ENCODE peak calls at places on chromosomes 3 and 15, in six cellular contexts. P is GM12878, K is H1, W is K562, G is GM12892, O is HepG2. T is an unnamed sample.

GRCh38 chr3:136336329-136337100 is 86.4 kb downstream of the PCCB start:
- DNase-seq in P (no peak), K (no peak), W (no peak), G (no peak), O (no peak), T (no peak)

GRCh38 chr3:40631341-40631995 is 106.7 kb downstream of the ZNF621 start:
- DNase-seq in P (no peak), K (no peak), W (no peak), G (no peak), O (no peak), T (no peak)

GRCh38 chr15:80160570-80161156 is 7.9 kb downstream of the FAH start:
- DNase-seq in P (peak), K (no peak), W (peak), G (peak), O (peak), T (peak)

GRCh38 chr15:63287109-63287508 is 9.7 kb downstream of the APH1B start:
- DNase-seq in P (no peak), K (no peak), W (no peak), G (no peak), O (no peak), T (no peak)

GRCh38 chr15:59741274-59741906 is 52.3 kb upstream of the BNIP2 start:
- DNase-seq in P (no peak), K (no peak), W (peak), G (no peak), O (peak), T (no peak)

GRCh38 chr15:43361313-43361903 is 9.4 kb downstream of the ZSCAN29 start:
- DNase-seq in P (no peak), K (no peak), W (no peak), G (no peak), O (no peak), T (no peak)

GRCh38 chr15:26772588-26773484 is at the start of gene GABRB3:
- DNase-seq in P (no peak), K (no peak), W (no peak), G (no peak), O (no peak), T (no peak)

GRCh38 chr3:188975612-188976314 is 196.0 kb upstream of the TPRG1 start:
- DNase-seq in P (no peak), K (no peak), W (no peak), G (no peak), O (no peak), T (no peak)

GRCh38 chr3:38254872-38255271 is 10.7 kb upstream of the SLC22A13 start:
- DNase-seq in P (no peak), K (no peak), W (no peak), G (no peak), O (no peak), T (no peak)

GRCh38 chr15:98164573-98164972 is 204.1 kb downstream of the ARRDC4 start:
- DNase-seq in P (no peak), K (no peak), W (no peak), G (no peak), O (no peak), T (no peak)

GRCh38 chr3:172513488-172513887 is 9.7 kb downstream of the TNFSF10 start:
- DNase-seq in P (no peak), K (no peak), W (no peak), G (no peak), O (no peak), T (no peak)

GRCh38 chr15:62824111-62824737 is 218.3 kb upstream of the TPM1 start:
- DNase-seq in P (no peak), K (no peak), W (no peak), G (no peak), O (no peak), T (no peak)

GRCh38 chr3:69086133-69086722 is 1.5 kb downstream of the ARL6IP5 start:
- DNase-seq in P (no peak), K (no peak), W (peak), G (no peak), O (peak), T (no peak)

GRCh38 chr3:30496496-30496966 is 109.9 kb upstream of the TGFBR2 start:
- DNase-seq in P (no peak), K (no peak), W (no peak), G (no peak), O (no peak), T (no peak)

GRCh38 chr3:141485578-141486415 is 1.0 kb upstream of the RASA2 start:
- DNase-seq in P (no peak), K (no peak), W (peak), G (no peak), O (peak), T (no peak)

GRCh38 chr3:35707904-35708303 is 68.6 kb downstream of the ARPP21 start:
- DNase-seq in P (no peak), K (no peak), W (no peak), G (no peak), O (no peak), T (no peak)

GRCh38 chr3:23094890-23095462 is 108.2 kb upstream of the UBE2E2 start:
- DNase-seq in P (no peak), K (no peak), W (no peak), G (no peak), O (peak), T (no peak)

GRCh38 chr3:123331006-123331405 is 117.9 kb downstream of the ADCY5 start:
- DNase-seq in P (no peak), K (no peak), W (no peak), G (no peak), O (no peak), T (no peak)

GRCh38 chr15:44763187-44763586 is 26.9 kb downstream of the TRIM69 start:
- DNase-seq in P (no peak), K (no peak), W (no peak), G (no peak), O (no peak), T (no peak)

GRCh38 chr3:127786358-127787070 is 35.8 kb downstream of the MGLL start:
- DNase-seq in P (no peak), K (no peak), W (no peak), G (no peak), O (no peak), T (no peak)

GRCh38 chr3:111012388-111013248 is 59.0 kb upstream of the NECTIN3 start:
- DNase-seq in P (no peak), K (no peak), W (no peak), G (no peak), O (peak), T (no peak)

GRCh38 chr3:56126632-56127031 is 341.6 kb downstream of the ERC2 start:
- DNase-seq in P (no peak), K (no peak), W (no peak), G (no peak), O (no peak), T (no peak)

GRCh38 chr15:64961013-64961412 is 28.7 kb downstream of the SPG21 start:
- DNase-seq in P (no peak), K (no peak), W (no peak), G (no peak), O (no peak), T (no peak)

GRCh38 chr3:7144696-7145308 is 283.9 kb downstream of the GRM7 start:
- DNase-seq in P (no peak), K (peak), W (peak), G (no peak), O (peak), T (no peak)

GRCh38 chr15:62940755-62941361 is 101.7 kb upstream of the TPM1 start:
- DNase-seq in P (no peak), K (no peak), W (no peak), G (no peak), O (no peak), T (no peak)

GRCh38 chr3:15989419-15989818 is 185.1 kb upstream of the GALNT15 start:
- DNase-seq in P (no peak), K (no peak), W (no peak), G (no peak), O (no peak), T (no peak)

GRCh38 chr15:52005748-52006701 is 13.0 kb upstream of the MAPK6 start:
- DNase-seq in P (peak), K (no peak), W (peak), G (no peak), O (peak), T (no peak)

GRCh38 chr3:47661121-47661752 is 82.6 kb upstream of the CSPG5 start:
- DNase-seq in P (no peak), K (no peak), W (peak), G (no peak), O (no peak), T (no peak)

GRCh38 chr3:189625566-189625965 is 5.6 kb upstream of the TP63 start:
- DNase-seq in P (no peak), K (no peak), W (no peak), G (no peak), O (no peak), T (no peak)

GRCh38 chr3:75687323-75687722 is 23.2 kb downstream of the FRG2C start:
- DNase-seq in P (no peak), K (no peak), W (no peak), G (no peak), O (no peak), T (no peak)

GRCh38 chr3:14418259-14418658 is 15.9 kb downstream of the SLC6A6 start:
- DNase-seq in P (no peak), K (no peak), W (no peak), G (no peak), O (no peak), T (no peak)

GRCh38 chr3:170132335-170132734 is 49.2 kb downstream of the PHC3 start:
- DNase-seq in P (no peak), K (no peak), W (peak), G (no peak), O (no peak), T (no peak)

GRCh38 chr3:11118181-11118682 is 36.1 kb upstream of the HRH1 start:
- DNase-seq in P (no peak), K (no peak), W (no peak), G (no peak), O (no peak), T (no peak)

GRCh38 chr3:58045084-58045483 is 36.9 kb downstream of the FLNB start:
- DNase-seq in P (no peak), K (no peak), W (no peak), G (no peak), O (no peak), T (no peak)

GRCh38 chr3:125108833-125109540 is 53.2 kb upstream of the HEG1 start:
- DNase-seq in P (no peak), K (no peak), W (no peak), G (no peak), O (no peak), T (no peak)

GRCh38 chr15:92904832-92905640 is 4.9 kb downstream of the CHD2 start:
- DNase-seq in P (no peak), K (no peak), W (no peak), G (no peak), O (no peak), T (no peak)

GRCh38 chr15:92906038-92906437 is 5.9 kb downstream of the CHD2 start:
- DNase-seq in P (no peak), K (no peak), W (no peak), G (no peak), O (no peak), T (no peak)

GRCh38 chr15:92903588-92903955 is 3.4 kb downstream of the CHD2 start:
- DNase-seq in P (no peak), K (no peak), W (no peak), G (no peak), O (no peak), T (no peak)

GRCh38 chr15:92902723-92903587 is 2.8 kb downstream of the CHD2 start:
- DNase-seq in P (no peak), K (no peak), W (no peak), G (no peak), O (no peak), T (no peak)

GRCh38 chr15:92903956-92904831 is 4.1 kb downstream of the CHD2 start:
- DNase-seq in P (peak), K (peak), W (peak), G (peak), O (peak), T (peak)
- TF ChIP-seq POLR2A in P (peak), K (peak), W (peak), G (peak), O (peak), T (peak)

GRCh38 chr3:129213238-129213637 is 29.5 kb upstream of the CNBP start:
- DNase-seq in P (no peak), K (no peak), W (no peak), G (no peak), O (no peak), T (no peak)

GRCh38 chr3:129211345-129211744 is 27.6 kb upstream of the CNBP start:
- DNase-seq in P (no peak), K (no peak), W (no peak), G (no peak), O (no peak), T (no peak)

GRCh38 chr3:129207347-129207947 is 23.8 kb upstream of the CNBP start:
- DNase-seq in P (no peak), K (no peak), W (no peak), G (no peak), O (no peak), T (no peak)

DNA sequence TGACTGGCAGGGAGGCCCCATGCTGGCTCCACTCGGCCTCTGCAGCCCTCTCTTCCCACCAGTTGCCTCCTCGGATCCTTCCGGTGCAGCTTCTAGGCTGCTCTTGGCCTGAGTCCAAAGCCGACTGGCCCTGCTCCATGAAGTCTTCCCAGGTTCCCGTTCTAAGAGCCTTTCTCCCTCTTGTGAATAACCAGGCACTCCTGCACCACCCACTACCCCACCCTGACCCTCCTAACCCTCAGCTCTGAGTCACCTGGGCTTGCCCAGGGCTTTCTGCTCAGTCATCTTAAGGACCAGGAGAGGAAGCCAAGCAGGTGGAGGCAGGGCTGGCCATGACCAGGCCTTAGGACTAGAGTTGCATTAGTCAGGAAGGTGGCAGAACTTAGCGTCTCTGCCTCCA is 28.1 kb upstream of the CNBP start:
- DNase-seq in P (no peak), K (no peak), W (peak), G (no peak), O (peak), T (no peak)
- TF ChIP-seq TAF1 in P (no peak), K (no peak), W (no peak), G (no peak), O (no peak), T (no peak)

GRCh38 chr3:171459130-171459941 is 869 bp downstream of the TNIK start:
- DNase-seq in P (no peak), K (no peak), W (no peak), G (no peak), O (no peak), T (no peak)

GRCh38 chr3:171459942-171460225 is 321 bp downstream of the TNIK start:
- DNase-seq in P (no peak), K (no peak), W (no peak), G (no peak), O (no peak), T (no peak)

GRCh38 chr3:171461087-171461917 is 1.1 kb upstream of the TNIK start:
- DNase-seq in P (no peak), K (no peak), W (peak), G (no peak), O (no peak), T (no peak)

GRCh38 chr3:171458857-171459129 is 1.4 kb downstream of the TNIK start:
- DNase-seq in P (no peak), K (no peak), W (no peak), G (no peak), O (no peak), T (no peak)

GRCh38 chr3:171460226-171461086 is at the start of gene TNIK:
- DNase-seq in P (peak), K (no peak), W (peak), G (peak), O (peak), T (peak)
- TF ChIP-seq POLR2A in P (peak), K (peak), W (peak), G (peak), O (no peak), T (no peak)

GRCh38 chr3:150363420-150363819 is 44.7 kb upstream of the TSC22D2 start:
- DNase-seq in P (no peak), K (no peak), W (no peak), G (no peak), O (no peak), T (no peak)

GRCh38 chr3:150362515-150363302 is 45.4 kb upstream of the TSC22D2 start:
- DNase-seq in P (no peak), K (no peak), W (no peak), G (no peak), O (peak), T (no peak)

GRCh38 chr3:150367771-150368170 is 40.3 kb upstream of the TSC22D2 start:
- DNase-seq in P (no peak), K (no peak), W (no peak), G (no peak), O (no peak), T (no peak)

GRCh38 chr3:150370129-150370602 is 37.9 kb upstream of the TSC22D2 start:
- DNase-seq in P (no peak), K (peak), W (peak), G (no peak), O (peak), T (no peak)

GRCh38 chr3:150365132-150365604 is 42.9 kb upstream of the TSC22D2 start:
- DNase-seq in P (peak), K (no peak), W (peak), G (no peak), O (no peak), T (no peak)
- TF ChIP-seq TAF1 in P (no peak), K (no peak), W (no peak), G (no peak), O (no peak), T (no peak)

GRCh38 chr15:95326689-95327525 is 1003.6 kb upstream of the NR2F2 start:
- DNase-seq in P (no peak), K (no peak), W (no peak), G (no peak), O (no peak), T (no peak)
- TF ChIP-seq POLR2A in P (no peak), K (no peak), W (no peak), G (no peak), O (no peak), T (no peak)

GRCh38 chr3:190701096-190701532 is 161.4 kb downstream of the GMNC start:
- DNase-seq in P (no peak), K (peak), W (peak), G (no peak), O (peak), T (no peak)
- TF ChIP-seq TAF1 in P (no peak), K (no peak), W (no peak), G (no peak), O (no peak), T (no peak)

GRCh38 chr3:190790185-190790584 is 72.3 kb downstream of the GMNC start:
- DNase-seq in P (no peak), K (no peak), W (no peak), G (no peak), O (no peak), T (no peak)
- TF ChIP-seq POLR2A in P (no peak), K (no peak), W (no peak), G (no peak), O (no peak), T (no peak)